ENCODE peak calls at places on chromosomes 13 and 19, in four cellular contexts. One of them, this sample, is unnamed.

GRCh38 chr13:100954430-100955361 is 280.1 kb upstream of the TMTC4 start:
- DNase-seq in thoracic aorta: no peak
- DNase-seq in putamen: no peak
- DNase-seq in left cardiac atrium: no peak
- DNase-seq in this sample: no peak

GRCh38 chr13:30058429-30058828 is 208.0 kb upstream of the UBL3 start:
- DNase-seq in thoracic aorta: no peak
- DNase-seq in left cardiac atrium: no peak
- DNase-seq in putamen: no peak
- DNase-seq in this sample: no peak

GRCh38 chr19:13181747-13182388 is 31.7 kb downstream of the IER2 start:
- DNase-seq in left cardiac atrium: peak
- DNase-seq in putamen: no peak
- DNase-seq in thoracic aorta: no peak
- DNase-seq in this sample: peak

GRCh38 chr19:32253683-32254020 is 91.8 kb upstream of the ZNF507 start:
- DNase-seq in thoracic aorta: no peak
- DNase-seq in left cardiac atrium: no peak
- DNase-seq in putamen: no peak
- DNase-seq in this sample: no peak

GRCh38 chr19:4057913-4058695 is 8.6 kb downstream of the ZBTB7A start:
- DNase-seq in left cardiac atrium: peak
- DNase-seq in putamen: no peak
- DNase-seq in thoracic aorta: peak
- DNase-seq in this sample: peak

GRCh38 chr13:24632382-24633121 is 47.7 kb upstream of the ATP12A start:
- DNase-seq in putamen: no peak
- DNase-seq in left cardiac atrium: no peak
- DNase-seq in thoracic aorta: no peak
- DNase-seq in this sample: no peak

GRCh38 chr19:50357178-50358100 is 8.0 kb downstream of the NAPSA start:
- DNase-seq in left cardiac atrium: peak
- DNase-seq in putamen: peak
- DNase-seq in thoracic aorta: peak
- DNase-seq in this sample: peak

GRCh38 chr13:113125506-113126264 is 3.1 kb downstream of the F10 start:
- DNase-seq in putamen: no peak
- DNase-seq in left cardiac atrium: peak
- DNase-seq in thoracic aorta: no peak
- DNase-seq in this sample: peak

GRCh38 chr13:105979586-105979985 is 555.9 kb downstream of the EFNB2 start:
- DNase-seq in putamen: no peak
- DNase-seq in thoracic aorta: no peak
- DNase-seq in left cardiac atrium: no peak
- DNase-seq in this sample: no peak

GRCh38 chr13:41658057-41658642 is 200.8 kb downstream of the RGCC start:
- DNase-seq in putamen: no peak
- DNase-seq in left cardiac atrium: no peak
- DNase-seq in thoracic aorta: no peak
- DNase-seq in this sample: no peak